ENCODE peak calls at places on chromosomes 11 and 22, in seven cellular contexts. H is heart left ventricle, L is sigmoid colon, Q is T-helper 1 cell, J is kidney tubule cell, C is WTC11, I is HL-60. E is an unnamed sample.

GRCh38 chr11:1854949-1855885 is 2.3 kb downstream of the LSP1 start:
- DNase-seq in H (no peak), L (no peak), Q (no peak), J (no peak), C (no peak), I (no peak), E (no peak)

GRCh38 chr11:57641426-57641825 is 8.3 kb downstream of the YPEL4 start:
- DNase-seq in H (no peak), L (no peak), Q (no peak), J (peak; percentile 65), C (no peak), I (peak; percentile 48), E (peak; percentile 55)

GRCh38 chr11:122727101-122727929 is 71.8 kb downstream of the UBASH3B start:
- DNase-seq in H (no peak), L (no peak), Q (no peak), J (no peak), C (no peak), I (no peak), E (peak; percentile 25)

GRCh38 chr11:1779034-1779805 is 15.5 kb upstream of the CTSD start:
- DNase-seq in H (no peak), L (peak; percentile 51), Q (no peak), J (no peak), C (no peak), I (no peak), E (no peak)

GRCh38 chr11:116240661-116241060 is 532.1 kb downstream of the BUD13 start:
- DNase-seq in H (no peak), L (no peak), Q (no peak), J (peak; percentile 23), C (no peak), I (no peak), E (no peak)

GRCh38 chr11:26599421-26599820 is 27.4 kb upstream of the MUC15 start:
- DNase-seq in H (no peak), L (no peak), Q (no peak), J (no peak), C (no peak), I (peak; percentile 31), E (no peak)

GRCh38 chr22:21642584-21643448 is 714 bp downstream of the SDF2L1 start:
- DNase-seq in H (no peak), L (no peak), Q (peak; percentile 30), J (peak; percentile 80), C (peak; percentile 81), I (peak; percentile 70), E (peak; percentile 64)

GRCh38 chr11:62816567-62816966 is 11.3 kb upstream of the NXF1 start:
- DNase-seq in H (no peak), L (no peak), Q (no peak), J (no peak), C (no peak), I (peak; percentile 84), E (no peak)

GRCh38 chr11:68690671-68691401 is 6.5 kb downstream of the GAL start:
- DNase-seq in H (no peak), L (peak; percentile 33), Q (no peak), J (no peak), C (no peak), I (no peak), E (peak; percentile 4)

GRCh38 chr11:134750619-134751018 is 338.6 kb upstream of the B3GAT1 start:
- DNase-seq in H (no peak), L (no peak), Q (no peak), J (no peak), C (no peak), I (no peak), E (no peak)

GRCh38 chr22:22959147-22959827 is 71.7 kb downstream of the IGLL5 start:
- DNase-seq in H (peak; percentile 73), L (peak; percentile 83), Q (peak; percentile 55), J (peak; percentile 73), C (peak; percentile 84), I (peak; percentile 63), E (peak; percentile 78)

GRCh38 chr11:405323-405975 is 9.3 kb downstream of the SIGIRR start:
- DNase-seq in H (peak; percentile 63), L (peak; percentile 74), Q (no peak), J (no peak), C (peak; percentile 30), I (no peak), E (no peak)

GRCh38 chr11:57639321-57640067 is 10.2 kb downstream of the YPEL4 start:
- DNase-seq in H (no peak), L (no peak), Q (no peak), J (peak; percentile 54), C (peak; percentile 97), I (no peak), E (peak; percentile 93)

GRCh38 chr11:66720223-66720898 is 8.7 kb downstream of the SPTBN2 start:
- DNase-seq in H (no peak), L (no peak), Q (no peak), J (peak; percentile 93), C (peak; percentile 84), I (peak; percentile 25), E (no peak)

GRCh38 chr11:81420668-81421550 is 1312.8 kb downstream of the FAM181B start:
- DNase-seq in H (no peak), L (no peak), Q (no peak), J (no peak), C (no peak), I (no peak), E (no peak)

GRCh38 chr22:39482768-39483167 is 19.3 kb upstream of the MIEF1 start:
- DNase-seq in H (no peak), L (no peak), Q (no peak), J (peak; percentile 58), C (no peak), I (no peak), E (no peak)

GRCh38 chr11:23124996-23125395 is 264.7 kb upstream of the CCDC179 start:
- DNase-seq in H (no peak), L (no peak), Q (no peak), J (no peak), C (no peak), I (no peak), E (no peak)

GRCh38 chr11:119991669-119992068 is 146.2 kb downstream of the TRIM29 start:
- DNase-seq in H (no peak), L (no peak), Q (no peak), J (no peak), C (no peak), I (no peak), E (no peak)

GRCh38 chr11:89608234-89608966 is 101.7 kb upstream of the TRIM77 start:
- DNase-seq in H (no peak), L (no peak), Q (no peak), J (no peak), C (no peak), I (no peak), E (no peak)

GRCh38 chr11:41720761-41721160 is 261.3 kb upstream of the LRRC4C start:
- DNase-seq in H (no peak), L (no peak), Q (no peak), J (no peak), C (no peak), I (no peak), E (no peak)

GRCh38 chr11:117316197-117316961 is at the start of gene BACE1:
- DNase-seq in H (peak; percentile 92), L (peak; percentile 92), Q (no peak), J (peak; percentile 82), C (peak; percentile 91), I (peak; percentile 41), E (peak; percentile 59)

GRCh38 chr11:77557553-77557952 is 32.2 kb upstream of the AQP11 start:
- DNase-seq in H (no peak), L (no peak), Q (no peak), J (peak; percentile 11), C (peak; percentile 53), I (peak; percentile 46), E (peak; percentile 17)

GRCh38 chr11:94330789-94331188 is 26.4 kb downstream of the IZUMO1R start:
- DNase-seq in H (no peak), L (no peak), Q (no peak), J (no peak), C (no peak), I (no peak), E (no peak)

GRCh38 chr22:36162127-36163034 is 1.8 kb upstream of the APOL3 start:
- DNase-seq in H (no peak), L (no peak), Q (peak; percentile 52), J (no peak), C (no peak), I (no peak), E (no peak)

GRCh38 chr22:29116397-29117123 is 43.7 kb downstream of the KREMEN1 start:
- DNase-seq in H (no peak), L (no peak), Q (no peak), J (no peak), C (no peak), I (peak; percentile 15), E (no peak)

GRCh38 chr11:83645561-83645960 is 359.4 kb upstream of the CCDC90B start:
- DNase-seq in H (no peak), L (no peak), Q (no peak), J (no peak), C (no peak), I (no peak), E (no peak)

GRCh38 chr11:79663012-79663411 is 222.2 kb upstream of the TENM4 start:
- DNase-seq in H (peak; percentile 37), L (no peak), Q (no peak), J (peak; percentile 37), C (no peak), I (no peak), E (no peak)

GRCh38 chr11:71537537-71537936 is 288 bp upstream of the KRTAP5-8 start:
- DNase-seq in H (no peak), L (no peak), Q (no peak), J (no peak), C (no peak), I (no peak), E (no peak)

GRCh38 chr11:118792642-118793124 is 1.7 kb upstream of the DDX6 start:
- DNase-seq in H (peak; percentile 76), L (peak; percentile 91), Q (peak; percentile 58), J (peak; percentile 92), C (peak; percentile 62), I (peak; percentile 95), E (peak; percentile 99)

GRCh38 chr11:73980001-73980960 is 2.4 kb downstream of the UCP2 start:
- DNase-seq in H (peak; percentile 45), L (peak; percentile 63), Q (peak; percentile 62), J (peak; percentile 69), C (no peak), I (peak; percentile 89), E (peak; percentile 68)

GRCh38 chr11:2154889-2155288 is 6.1 kb downstream of the INS start:
- DNase-seq in H (no peak), L (no peak), Q (no peak), J (no peak), C (no peak), I (no peak), E (no peak)

GRCh38 chr11:121376135-121376534 is 76.0 kb upstream of the SORL1 start:
- DNase-seq in H (no peak), L (no peak), Q (no peak), J (no peak), C (no peak), I (peak; percentile 68), E (no peak)

GRCh38 chr22:22710719-22711531 is 66.5 kb downstream of the GGTLC2 start:
- DNase-seq in H (peak; percentile 51), L (no peak), Q (peak; percentile 73), J (peak; percentile 51), C (peak; percentile 83), I (peak; percentile 44), E (no peak)

GRCh38 chr11:126544311-126545056 is 189.0 kb downstream of the ST3GAL4 start:
- DNase-seq in H (no peak), L (peak; percentile 78), Q (no peak), J (peak; percentile 18), C (peak; percentile 44), I (no peak), E (peak; percentile 0)

GRCh38 chr22:45007946-45008852 is 1.6 kb downstream of the PHF21B start:
- DNase-seq in H (no peak), L (no peak), Q (no peak), J (no peak), C (peak; percentile 68), I (no peak), E (no peak)

GRCh38 chr22:46008291-46008690 is 31.3 kb upstream of the WNT7B start:
- DNase-seq in H (no peak), L (no peak), Q (no peak), J (peak; percentile 49), C (no peak), I (no peak), E (no peak)

GRCh38 chr22:20983081-20983745 is 1.1 kb downstream of the LZTR1 start:
- DNase-seq in H (no peak), L (no peak), Q (no peak), J (no peak), C (no peak), I (no peak), E (no peak)

E was measured in Kasumi-1.